ENCODE peak calls at places on chromosomes 2 and 18, in nine cellular contexts. L is uterus; N is CD4-positive, alpha-beta T cell; V is SK-N-SH; B is lower lobe of right lung; G is WTC11; Z is AG04450; I is pancreas; T is breast epithelium. A is an unnamed sample.

GRCh38 chr2:215609089-215610032 is 173.5 kb upstream of the FN1 start:
- DNase-seq in N (no peak), G (no peak), L (no peak), T (no peak), Z (no peak), B (no peak), I (no peak), V (no peak), A (no peak)

GRCh38 chr2:119746836-119747235 is 12.9 kb upstream of the PTPN4 start:
- DNase-seq in V (no peak), Z (no peak), N (no peak), T (no peak), B (no peak), L (no peak), G (no peak), I (no peak), A (no peak)

GRCh38 chr18:57789759-57790158 is 13.4 kb downstream of the ATP8B1 start:
- DNase-seq in V (no peak), N (no peak), G (no peak), I (no peak), L (no peak), T (no peak), Z (no peak), B (no peak), A (no peak)

GRCh38 chr18:30970201-30970816 is 72.2 kb downstream of the DSC3 start:
- DNase-seq in L (no peak), B (no peak), I (no peak), Z (no peak), G (no peak), V (no peak), N (no peak), T (no peak), A (no peak)

GRCh38 chr18:49723648-49724180 is 89.6 kb downstream of the ACAA2 start:
- DNase-seq in B (no peak), Z (no peak), N (no peak), L (no peak), V (no peak), I (no peak), T (no peak), G (no peak), A (no peak)

GRCh38 chr2:109279243-109279860 is 150.3 kb downstream of the SH3RF3 start:
- DNase-seq in V (no peak), Z (no peak), G (no peak), N (no peak), L (no peak), T (no peak), B (no peak), I (no peak), A (no peak)

GRCh38 chr2:53939656-53940055 is 31.1 kb downstream of the PSME4 start:
- DNase-seq in B (no peak), G (no peak), L (no peak), V (no peak), T (no peak), Z (no peak), I (no peak), N (no peak), A (no peak)

GRCh38 chr2:145874466-145874865 is 1354.5 kb upstream of the ZEB2 start:
- DNase-seq in N (no peak), L (no peak), I (no peak), G (no peak), Z (peak), V (no peak), B (no peak), T (no peak), A (no peak)

GRCh38 chr2:122070241-122070731 is 314.8 kb downstream of the TSN start:
- DNase-seq in Z (no peak), T (no peak), L (no peak), N (no peak), B (no peak), V (no peak), G (no peak), I (no peak), A (no peak)

GRCh38 chr2:157206921-157207320 is 50.6 kb upstream of the GALNT5 start:
- DNase-seq in N (no peak), I (no peak), Z (no peak), L (no peak), B (no peak), V (no peak), G (no peak), T (no peak), A (no peak)

GRCh38 chr18:5890606-5891360 is 4.5 kb downstream of the TMEM200C start:
- DNase-seq in V (peak), N (no peak), T (no peak), B (peak), Z (no peak), I (peak), G (peak), L (no peak), A (no peak)

GRCh38 chr2:121019073-121019472 is 265.9 kb downstream of the TFCP2L1 start:
- DNase-seq in Z (no peak), N (no peak), B (no peak), V (no peak), G (peak), L (no peak), I (no peak), T (no peak), A (no peak)

GRCh38 chr2:40256649-40257048 is 195.2 kb downstream of the SLC8A1 start:
- DNase-seq in G (peak), Z (no peak), B (no peak), I (no peak), L (no peak), V (peak), N (no peak), T (no peak), A (no peak)

GRCh38 chr2:171531291-171531690 is 9.0 kb downstream of the CYBRD1 start:
- DNase-seq in G (no peak), T (no peak), Z (no peak), B (no peak), V (no peak), N (no peak), I (no peak), L (peak), A (no peak)

GRCh38 chr2:70983506-70984227 is 5.2 kb downstream of the ANKRD53 start:
- DNase-seq in V (no peak), G (no peak), I (peak), B (no peak), L (peak), T (peak), N (no peak), Z (no peak), A (no peak)

GRCh38 chr2:109560265-109560664 is 53.5 kb downstream of the SEPTIN10 start:
- DNase-seq in T (no peak), I (no peak), V (no peak), N (no peak), L (no peak), Z (no peak), B (no peak), G (no peak), A (no peak)

GRCh38 chr2:121346886-121347285 is 61.9 kb upstream of the TFCP2L1 start:
- DNase-seq in B (no peak), I (no peak), G (no peak), Z (no peak), T (no peak), V (no peak), L (no peak), N (no peak), A (no peak)

GRCh38 chr2:229917793-229918192 is 4.0 kb downstream of the TRIP12 start:
- DNase-seq in V (no peak), I (no peak), G (no peak), T (no peak), L (no peak), Z (no peak), B (no peak), N (no peak), A (no peak)

GRCh38 chr2:238510911-238511613 is 84.3 kb downstream of the ASB1 start:
- DNase-seq in L (no peak), Z (no peak), V (no peak), I (no peak), B (no peak), G (no peak), T (no peak), N (no peak), A (no peak)

GRCh38 chr2:207046642-207047213 is 107.4 kb downstream of the CPO start:
- DNase-seq in V (no peak), N (no peak), I (no peak), Z (no peak), G (no peak), L (no peak), T (no peak), B (no peak), A (no peak)

GRCh38 chr2:119255760-119256573 is 32.3 kb downstream of the STEAP3 start:
- DNase-seq in V (peak), I (no peak), B (no peak), Z (peak), T (no peak), N (no peak), L (no peak), G (no peak), A (no peak)

GRCh38 chr2:151363709-151364108 is 6.3 kb downstream of the TNFAIP6 start:
- DNase-seq in L (no peak), I (no peak), B (peak), T (no peak), V (no peak), Z (no peak), G (no peak), N (no peak), A (no peak)

GRCh38 chr2:240501531-240501991 is 56.2 kb downstream of the ANKMY1 start:
- DNase-seq in G (no peak), B (peak), V (peak), T (no peak), N (no peak), L (no peak), I (peak), Z (no peak), A (peak)

GRCh38 chr2:53473236-53473635 is 294.4 kb upstream of the CHAC2 start:
- DNase-seq in T (no peak), V (no peak), Z (no peak), B (no peak), L (no peak), G (peak), I (peak), N (no peak), A (no peak)

GRCh38 chr2:225004531-225004930 is 37.7 kb downstream of the DOCK10 start:
- DNase-seq in L (no peak), N (no peak), B (no peak), V (no peak), T (no peak), I (no peak), Z (no peak), G (no peak), A (no peak)

GRCh38 chr18:41899535-41899934 is 55.5 kb upstream of the PIK3C3 start:
- DNase-seq in V (no peak), B (no peak), Z (no peak), I (no peak), N (no peak), G (no peak), L (no peak), T (no peak), A (no peak)
- TF ChIP-seq CTCF in V (peak), B (no peak), Z (peak), I (no peak), N (no peak), G (no peak), L (no peak), T (no peak), A (no peak)

DNA sequence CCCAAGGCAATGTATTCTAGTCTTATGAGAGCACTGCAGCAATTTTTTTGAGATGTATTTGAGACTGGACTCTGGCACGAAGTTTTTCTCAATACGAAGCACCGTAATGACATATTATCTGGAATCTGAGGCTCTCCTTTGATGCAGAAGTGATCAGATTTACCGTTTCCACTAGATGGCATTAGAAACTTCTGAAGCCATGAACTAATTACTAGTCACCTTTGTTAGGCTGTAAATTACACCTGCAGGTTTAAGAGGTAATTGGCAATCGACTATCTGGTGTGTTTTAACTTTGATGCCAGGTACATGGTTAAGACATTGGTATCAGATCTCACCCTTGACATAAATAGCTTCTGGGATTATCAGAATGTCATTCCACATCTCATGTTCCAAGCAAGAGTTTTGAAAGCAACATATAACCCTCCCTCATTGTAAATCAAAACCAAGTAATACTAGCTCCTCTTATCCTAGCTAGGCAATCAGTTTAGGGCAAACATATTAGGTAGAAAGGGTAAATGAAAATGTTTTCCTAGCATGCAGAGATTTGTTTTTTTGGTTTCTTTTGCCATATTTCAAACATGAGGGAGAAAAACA is 254.6 kb upstream of the SPRED2 start:
- DNase-seq in B (no peak), V (no peak), I (no peak), T (no peak), G (no peak), L (no peak), N (no peak), Z (no peak), A (no peak)
- TF ChIP-seq CTCF in B (no peak), V (no peak), I (no peak), T (no peak), G (no peak), L (no peak), N (no peak), Z (no peak), A (no peak)

DNA sequence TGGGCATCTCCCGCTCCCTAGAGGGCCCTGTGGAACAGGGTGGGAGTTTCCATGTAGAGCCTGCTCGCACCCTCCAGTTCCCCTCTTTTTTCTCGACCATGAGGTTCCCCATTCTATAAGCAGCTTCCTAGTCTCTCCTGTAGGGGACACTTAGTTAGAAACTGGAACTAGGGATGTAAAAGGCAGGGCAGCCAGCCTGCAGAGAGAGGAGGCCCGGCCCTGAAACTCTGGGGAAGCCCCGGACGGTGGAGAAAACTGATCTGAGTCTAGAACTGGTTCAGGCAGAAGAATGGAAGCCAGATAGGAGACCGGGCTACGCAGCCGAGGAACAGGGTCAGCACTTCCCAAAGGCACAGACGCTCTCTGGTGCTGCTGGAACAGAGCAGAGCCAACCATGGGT is 51.6 kb upstream of the ATG16L1 start:
- DNase-seq in V (no peak), N (no peak), B (no peak), G (no peak), T (no peak), I (no peak), Z (no peak), L (no peak), A (no peak)
- TF ChIP-seq CTCF in V (no peak), N (no peak), B (no peak), G (no peak), T (no peak), I (no peak), Z (no peak), L (no peak), A (no peak)

DNA sequence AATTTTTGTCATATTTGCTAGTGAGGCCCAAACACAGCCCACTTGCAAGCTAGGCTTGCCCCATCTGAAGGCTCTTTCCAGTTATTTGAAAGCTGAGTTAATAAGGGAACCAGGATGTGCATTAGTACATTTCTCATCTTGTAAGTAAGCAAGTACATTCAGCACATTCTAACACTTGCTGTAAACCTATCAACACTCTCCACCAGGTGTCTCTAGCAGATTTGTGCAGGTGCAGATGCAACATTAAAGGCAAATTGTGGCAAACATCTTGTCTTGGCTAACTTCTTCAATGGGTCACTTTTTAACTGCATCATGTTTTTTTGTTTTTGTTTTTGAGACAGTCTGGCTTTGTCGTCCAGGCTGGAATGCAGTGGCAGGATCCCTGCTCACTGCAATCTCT is 25.3 kb upstream of the MFSD6 start:
- DNase-seq in N (no peak), T (no peak), G (no peak), I (no peak), L (peak), B (no peak), V (peak), Z (no peak), A (no peak)
- TF ChIP-seq CTCF in N (peak), T (peak), G (no peak), I (peak), L (peak), B (peak), V (peak), Z (peak), A (no peak)